ENCODE peak calls at places on chromosomes 16 and 17, in four cellular contexts. One of them, this sample, is unnamed.

GRCh38 chr17:40553694-40554534 is 11.4 kb downstream of the CCR7 start:
- DNase-seq in activated naive CD8-positive, alpha-beta T cell treated with anti-CD3 and anti-CD28 coated beads, Interleukin-2, amount 50 U/mL, for 24 hours: peak
- DNase-seq in left colon: no peak
- DNase-seq in mesenchymal stem cell: peak
- DNase-seq in this sample: peak

GRCh38 chr17:60817187-60817586 is 139.5 kb downstream of the BCAS3 start:
- DNase-seq in mesenchymal stem cell: peak
- DNase-seq in left colon: no peak
- DNase-seq in activated naive CD8-positive, alpha-beta T cell treated with anti-CD3 and anti-CD28 coated beads, Interleukin-2, amount 50 U/mL, for 24 hours: no peak
- DNase-seq in this sample: no peak

GRCh38 chr16:24896439-24896838 is 50.7 kb downstream of the SLC5A11 start:
- DNase-seq in activated naive CD8-positive, alpha-beta T cell treated with anti-CD3 and anti-CD28 coated beads, Interleukin-2, amount 50 U/mL, for 24 hours: no peak
- DNase-seq in left colon: no peak
- DNase-seq in mesenchymal stem cell: no peak
- DNase-seq in this sample: no peak

GRCh38 chr17:8073627-8074485 is 13.7 kb downstream of the ALOX12B start:
- DNase-seq in mesenchymal stem cell: peak
- DNase-seq in left colon: peak
- DNase-seq in activated naive CD8-positive, alpha-beta T cell treated with anti-CD3 and anti-CD28 coated beads, Interleukin-2, amount 50 U/mL, for 24 hours: peak
- DNase-seq in this sample: peak

GRCh38 chr17:9645858-9646555 is 690 bp downstream of the USP43 start:
- DNase-seq in activated naive CD8-positive, alpha-beta T cell treated with anti-CD3 and anti-CD28 coated beads, Interleukin-2, amount 50 U/mL, for 24 hours: peak
- DNase-seq in mesenchymal stem cell: peak
- DNase-seq in left colon: peak
- DNase-seq in this sample: no peak

GRCh38 chr17:52606098-52606497 is 447.6 kb upstream of the CA10 start:
- DNase-seq in mesenchymal stem cell: no peak
- DNase-seq in activated naive CD8-positive, alpha-beta T cell treated with anti-CD3 and anti-CD28 coated beads, Interleukin-2, amount 50 U/mL, for 24 hours: no peak
- DNase-seq in left colon: no peak
- DNase-seq in this sample: no peak

GRCh38 chr17:44916059-44916780 is 920 bp upstream of the GFAP start:
- DNase-seq in activated naive CD8-positive, alpha-beta T cell treated with anti-CD3 and anti-CD28 coated beads, Interleukin-2, amount 50 U/mL, for 24 hours: no peak
- DNase-seq in left colon: peak
- DNase-seq in mesenchymal stem cell: no peak
- DNase-seq in this sample: no peak

GRCh38 chr17:40915721-40916256 is 21.7 kb downstream of the KRT23 start:
- DNase-seq in mesenchymal stem cell: peak
- DNase-seq in activated naive CD8-positive, alpha-beta T cell treated with anti-CD3 and anti-CD28 coated beads, Interleukin-2, amount 50 U/mL, for 24 hours: no peak
- DNase-seq in left colon: no peak
- DNase-seq in this sample: no peak

GRCh38 chr17:81456798-81457197 is 55.8 kb downstream of the ACTG1 start:
- DNase-seq in activated naive CD8-positive, alpha-beta T cell treated with anti-CD3 and anti-CD28 coated beads, Interleukin-2, amount 50 U/mL, for 24 hours: no peak
- DNase-seq in left colon: no peak
- DNase-seq in mesenchymal stem cell: no peak
- DNase-seq in this sample: no peak

GRCh38 chr17:43468746-43469544 is 14.8 kb upstream of the DHX8 start:
- DNase-seq in activated naive CD8-positive, alpha-beta T cell treated with anti-CD3 and anti-CD28 coated beads, Interleukin-2, amount 50 U/mL, for 24 hours: no peak
- DNase-seq in mesenchymal stem cell: peak
- DNase-seq in left colon: no peak
- DNase-seq in this sample: no peak